ENCODE peak calls at places on chromosomes 13 and 19, in six cellular contexts. M is uterus, W is cardiac muscle cell, N is neural progenitor cell, H is H9, Z is epithelial cell of esophagus. J is an unnamed sample.
A peak's percentile ranks its signal among the peaks of the same experiment; 100 is the strongest.

GRCh38 chr13:52048516-52048915 is 24.0 kb downstream of the UTP14C start:
- DNase-seq in M (no peak), N (no peak), Z (no peak), H (no peak), W (no peak), J (no peak)

GRCh38 chr13:23770428-23770827 is 118.8 kb downstream of the MIPEP start:
- DNase-seq in H (peak; percentile 50), M (no peak), W (no peak), N (no peak), Z (no peak), J (no peak)

GRCh38 chr13:21987793-21988192 is 316.9 kb downstream of the FGF9 start:
- DNase-seq in N (no peak), Z (no peak), H (no peak), M (no peak), W (no peak), J (no peak)

GRCh38 chr13:42709276-42709675 is 72.1 kb upstream of the FAM216B start:
- DNase-seq in W (no peak), Z (peak; percentile 54), M (no peak), N (no peak), H (no peak), J (no peak)

GRCh38 chr19:36006955-36007354 is 1.7 kb downstream of the SYNE4 start:
- DNase-seq in M (no peak), H (no peak), N (no peak), Z (no peak), W (no peak), J (no peak)

GRCh38 chr19:56751078-56751489 is 79.5 kb upstream of the ZNF835 start:
- DNase-seq in M (peak; percentile 18), Z (no peak), W (no peak), N (no peak), H (no peak), J (peak; percentile 65)

GRCh38 chr13:98454389-98454881 is 122.5 kb downstream of the STK24 start:
- DNase-seq in W (peak; percentile 20), N (no peak), H (no peak), M (no peak), Z (peak; percentile 54), J (no peak)

GRCh38 chr19:13350761-13351160 is 155.5 kb downstream of the CACNA1A start:
- DNase-seq in W (no peak), Z (no peak), N (no peak), H (no peak), M (no peak), J (no peak)

GRCh38 chr19:35790981-35791813 is 15.8 kb downstream of the ARHGAP33 start:
- DNase-seq in N (no peak), H (no peak), Z (no peak), M (no peak), W (no peak), J (no peak)

GRCh38 chr19:10412257-10412977 is 7.9 kb upstream of the PDE4A start:
- DNase-seq in H (no peak), N (no peak), Z (no peak), W (no peak), M (no peak), J (no peak)

GRCh38 chr19:46574533-46574932 is 26.6 kb upstream of the CALM3 start:
- DNase-seq in H (no peak), M (no peak), Z (no peak), W (no peak), N (peak; percentile 9), J (no peak)

GRCh38 chr13:93729383-93729782 is 502.8 kb downstream of the GPC6 start:
- DNase-seq in M (no peak), W (no peak), N (no peak), Z (no peak), H (no peak), J (no peak)

GRCh38 chr13:93289047-93289446 is 62.4 kb downstream of the GPC6 start:
- DNase-seq in H (no peak), W (no peak), N (no peak), Z (peak; percentile 62), M (no peak), J (no peak)

GRCh38 chr19:36963262-36963661 is 47.1 kb downstream of the ZNF568 start:
- DNase-seq in W (no peak), H (no peak), N (no peak), M (no peak), Z (no peak), J (no peak)

GRCh38 chr13:65926750-65927171 is 1303.4 kb downstream of the PCDH9 start:
- DNase-seq in H (peak; percentile 79), M (no peak), W (peak; percentile 54), N (peak; percentile 60), Z (peak; percentile 15), J (peak; percentile 33)

GRCh38 chr13:54733639-54734038 is 1705.0 kb downstream of the OLFM4 start:
- DNase-seq in N (peak; percentile 60), H (peak; percentile 49), Z (no peak), M (no peak), W (peak; percentile 24), J (no peak)

GRCh38 chr19:3378352-3379146 is 12.2 kb downstream of the NFIC start:
- DNase-seq in W (no peak), M (no peak), Z (no peak), N (no peak), H (no peak), J (no peak)

GRCh38 chr13:35888327-35888940 is 242.7 kb downstream of the DCLK1 start:
- DNase-seq in N (no peak), H (no peak), W (no peak), M (no peak), Z (no peak), J (no peak)

GRCh38 chr13:21341637-21342422 is 117.3 kb downstream of the ZDHHC20 start:
- DNase-seq in H (no peak), Z (no peak), M (no peak), N (no peak), W (no peak), J (no peak)

GRCh38 chr13:77506874-77507273 is 28.6 kb upstream of the SCEL start:
- DNase-seq in W (no peak), H (no peak), Z (no peak), N (no peak), M (no peak), J (no peak)

GRCh38 chr13:94160875-94161274 is 318.6 kb downstream of the DCT start:
- DNase-seq in M (no peak), H (no peak), N (no peak), W (no peak), Z (peak; percentile 2), J (no peak)

GRCh38 chr13:58869566-58869965 is 1238.0 kb downstream of the PCDH17 start:
- DNase-seq in N (no peak), W (no peak), H (no peak), M (no peak), Z (peak; percentile 2), J (no peak)

GRCh38 chr19:32708457-32708856 is 11.1 kb upstream of the TDRD12 start:
- DNase-seq in M (no peak), Z (peak; percentile 34), W (no peak), N (no peak), H (no peak), J (no peak)

GRCh38 chr13:75836441-75836840 is 200.3 kb downstream of the LMO7 start:
- DNase-seq in W (no peak), M (no peak), H (no peak), Z (no peak), N (no peak), J (no peak)

GRCh38 chr13:24097064-24097463 is 63.5 kb upstream of the SPATA13 start:
- DNase-seq in N (no peak), W (no peak), M (no peak), Z (peak; percentile 57), H (no peak), J (no peak)

GRCh38 chr19:16496613-16496983 is 404 bp downstream of the C19orf44 start:
- DNase-seq in M (peak; percentile 54), N (no peak), H (no peak), Z (peak; percentile 56), W (no peak), J (no peak)

GRCh38 chr19:28504139-28504538 is 708.8 kb downstream of the UQCRFS1 start:
- DNase-seq in M (no peak), W (no peak), Z (no peak), H (no peak), N (no peak), J (no peak)

GRCh38 chr13:98184796-98185195 is 7.7 kb upstream of the RNF113B start:
- DNase-seq in H (no peak), N (no peak), Z (no peak), M (no peak), W (no peak), J (no peak)

GRCh38 chr19:53537523-53538377 is at the start of gene ZNF331:
- DNase-seq in N (peak; percentile 75), H (peak; percentile 77), M (peak; percentile 81), Z (peak; percentile 69), W (peak; percentile 71), J (peak; percentile 78)
- TF ChIP-seq CTCF in N (peak; percentile 26), H (peak; percentile 29), M (no peak), Z (peak; percentile 35), W (peak; percentile 27), J (no peak)

GRCh38 chr13:109647046-109647445 is 139.3 kb downstream of the IRS2 start:
- DNase-seq in Z (peak; percentile 93), M (no peak), W (no peak), H (no peak), N (peak; percentile 35), J (no peak)
- TF ChIP-seq CTCF in Z (no peak), M (no peak), W (no peak), H (no peak), N (no peak), J (no peak)

GRCh38 chr13:32023698-32024097 is 7.9 kb upstream of the FRY start:
- DNase-seq in N (no peak), Z (no peak), H (no peak), W (no peak), M (no peak), J (no peak)
- TF ChIP-seq CTCF in N (no peak), Z (peak; percentile 20), H (peak; percentile 36), W (peak; percentile 33), M (no peak), J (no peak)

DNA sequence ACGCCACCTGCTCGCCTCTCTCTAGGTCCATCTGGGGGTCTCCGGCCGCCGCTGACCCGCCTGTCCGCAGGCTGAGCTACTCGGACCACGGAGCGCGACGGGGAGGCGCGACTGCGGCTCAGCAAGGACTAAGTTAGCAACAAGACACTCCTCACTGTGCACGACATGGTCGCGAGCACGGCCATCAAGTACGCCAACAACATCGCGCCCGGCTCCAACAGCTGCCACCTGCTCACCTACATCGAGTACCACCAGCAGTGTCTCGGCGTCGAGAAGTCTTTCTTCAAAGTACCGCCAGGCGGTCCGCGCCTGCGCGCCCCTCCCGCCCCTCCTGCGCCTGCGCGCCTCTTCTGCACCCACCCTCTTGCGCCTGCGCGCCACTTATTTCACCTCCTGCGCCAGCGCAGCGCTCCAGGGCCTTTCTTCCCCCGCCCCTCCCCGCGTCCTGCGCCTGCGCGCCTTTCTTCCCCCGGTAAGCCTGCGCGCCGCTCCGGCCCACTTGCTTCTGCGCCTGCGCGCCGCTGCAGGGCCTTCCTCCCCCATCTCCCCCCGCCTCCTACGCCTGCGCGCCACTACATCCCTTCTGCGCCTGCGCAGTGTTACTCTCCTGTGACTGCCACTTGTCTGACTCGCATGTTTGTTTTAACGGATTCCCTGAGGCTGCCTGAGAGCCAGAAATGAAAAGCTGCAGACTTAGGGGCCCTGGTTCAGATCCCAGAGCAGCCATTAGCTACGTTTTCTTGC is 63.9 kb downstream of the ACSBG2 start:
- DNase-seq in Z (peak; percentile 98), W (peak; percentile 99), M (peak; percentile 100), H (peak; percentile 98), N (peak; percentile 100), J (peak; percentile 99)
- TF ChIP-seq CTCF in Z (peak; percentile 34), W (peak; percentile 30), M (peak; percentile 49), H (peak; percentile 30), N (peak; percentile 24), J (peak; percentile 62)

GRCh38 chr13:25659091-25659502 is 287.3 kb downstream of the ATP8A2 start:
- DNase-seq in M (no peak), Z (peak; percentile 40), H (no peak), N (no peak), W (no peak), J (no peak)
- TF ChIP-seq CTCF in M (no peak), Z (no peak), H (no peak), N (no peak), W (no peak), J (no peak)

GRCh38 chr13:87792878-87793277 is 121.7 kb downstream of the SLITRK5 start:
- DNase-seq in W (no peak), H (peak; percentile 75), N (peak; percentile 31), M (no peak), Z (no peak), J (no peak)
- TF ChIP-seq CTCF in W (no peak), H (peak; percentile 63), N (peak; percentile 42), M (no peak), Z (no peak), J (no peak)